ENCODE peak calls at places on chromosomes 3 and 15, in seven cellular contexts. F is gastrocnemius medialis, G is IMR-90, K is Peyer's patch, U is uterus, S is tibial nerve, E is H1. V is an unnamed sample.

GRCh38 chr15:69395991-69396390 is 18.2 kb upstream of the KIF23 start:
- DNase-seq in G (no peak), F (no peak), K (no peak), U (no peak), E (no peak), S (no peak), V (no peak)

GRCh38 chr3:109364088-109364487 is 26.7 kb upstream of the DPPA4 start:
- DNase-seq in K (no peak), S (no peak), E (no peak), F (no peak), G (no peak), U (no peak), V (no peak)

GRCh38 chr15:99126930-99127329 is 22.1 kb downstream of the SYNM start:
- DNase-seq in G (no peak), K (peak), S (no peak), F (no peak), U (no peak), E (no peak), V (no peak)

GRCh38 chr3:172701758-172702157 is 9.1 kb downstream of the NCEH1 start:
- DNase-seq in S (no peak), G (no peak), U (no peak), E (no peak), F (no peak), K (no peak), V (no peak)

GRCh38 chr15:80878242-80878866 is 99.2 kb downstream of the CEMIP start:
- DNase-seq in E (no peak), K (no peak), U (no peak), G (peak), S (no peak), F (no peak), V (no peak)

GRCh38 chr3:23672628-23673027 is 133.1 kb upstream of the UBE2E1 start:
- DNase-seq in K (no peak), F (no peak), E (no peak), U (no peak), G (no peak), S (no peak), V (no peak)

GRCh38 chr3:65149877-65150276 is 462.1 kb upstream of the ADAMTS9 start:
- DNase-seq in S (no peak), F (no peak), U (no peak), G (no peak), K (no peak), E (no peak), V (no peak)

GRCh38 chr3:53804697-53805462 is 41.3 kb downstream of the CHDH start:
- DNase-seq in F (no peak), U (peak), K (peak), S (no peak), G (peak), E (no peak), V (no peak)

GRCh38 chr3:72767927-72768880 is 80.0 kb downstream of the SHQ1 start:
- DNase-seq in E (no peak), S (no peak), F (no peak), K (no peak), U (no peak), G (no peak), V (no peak)

GRCh38 chr3:52072020-52072419 is 15.6 kb upstream of the DUSP7 start:
- DNase-seq in U (no peak), E (no peak), K (no peak), S (no peak), G (no peak), F (no peak), V (no peak)

GRCh38 chr3:46423588-46423987 is 16.5 kb downstream of the CCRL2 start:
- DNase-seq in G (peak), S (no peak), F (no peak), K (no peak), U (no peak), E (no peak), V (no peak)

GRCh38 chr3:76673171-76673570 is 366.7 kb upstream of the ROBO2 start:
- DNase-seq in S (no peak), G (no peak), E (no peak), K (no peak), F (no peak), U (no peak), V (no peak)

GRCh38 chr3:20039765-20040475 is at the start of gene KAT2B:
- DNase-seq in K (peak), S (peak), E (peak), U (peak), F (peak), G (peak), V (peak)

GRCh38 chr3:171283248-171284222 is 176.7 kb downstream of the TNIK start:
- DNase-seq in K (no peak), U (peak), G (no peak), E (no peak), F (no peak), S (no peak), V (no peak)

GRCh38 chr15:39774688-39775267 is 7.9 kb downstream of the FSIP1 start:
- DNase-seq in G (no peak), K (no peak), E (no peak), F (no peak), S (no peak), U (no peak), V (no peak)

GRCh38 chr15:35427091-35427490 is 118.9 kb downstream of the DPH6 start:
- DNase-seq in G (peak), E (no peak), F (no peak), S (no peak), U (no peak), K (no peak), V (no peak)

GRCh38 chr3:14364580-14365292 is 37.7 kb upstream of the SLC6A6 start:
- DNase-seq in K (peak), U (no peak), G (no peak), S (no peak), E (no peak), F (no peak), V (no peak)

DNA sequence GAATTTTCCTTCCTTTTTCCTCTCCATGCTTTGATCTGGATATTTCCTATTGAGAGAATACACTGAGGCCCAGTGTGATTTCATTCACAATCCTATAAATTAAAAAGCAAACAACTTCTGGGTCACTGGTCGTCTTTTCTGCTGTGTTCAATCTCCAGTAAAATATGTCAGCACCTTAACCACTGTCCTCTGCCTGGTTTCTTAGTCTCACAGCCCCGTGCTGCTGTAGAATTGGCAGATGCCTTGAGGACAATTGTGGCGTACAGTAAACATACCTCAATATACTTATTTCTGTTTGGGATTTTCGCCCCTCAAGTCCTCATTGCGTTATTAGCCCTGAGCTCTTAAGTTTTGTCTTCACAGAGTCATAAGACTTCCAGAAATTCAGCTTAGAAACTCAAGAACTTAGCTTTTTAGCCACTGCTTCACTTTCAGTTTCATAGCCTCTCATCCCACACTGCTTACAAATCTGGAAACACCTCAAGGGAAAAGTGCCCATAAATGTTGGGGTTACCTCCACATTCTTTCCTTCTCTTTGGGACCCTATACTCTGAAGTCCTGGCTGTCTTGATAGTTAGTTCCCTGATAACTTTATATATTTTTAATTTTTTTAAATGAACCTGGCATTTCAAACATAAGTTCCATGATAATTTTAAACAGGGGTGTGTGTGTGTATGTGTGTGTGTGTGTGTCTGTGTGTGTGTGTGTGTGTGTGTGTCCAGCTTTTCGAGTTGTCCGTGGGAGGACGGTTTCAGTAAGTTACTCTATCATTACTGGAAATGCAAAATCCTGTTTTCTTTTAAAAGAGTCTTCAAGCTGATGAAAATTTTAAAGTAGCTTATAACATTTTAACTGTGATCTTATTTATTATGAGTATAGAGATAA is 238.4 kb upstream of the CTDSPL start:
- DNase-seq in E (no peak), K (no peak), F (no peak), S (no peak), G (no peak), U (peak), V (peak)
- H3K4me3 ChIP-seq in E (no peak), K (no peak), F (peak), S (no peak), G (no peak), U (no peak), V (peak)

GRCh38 chr3:142210144-142210543 is 15.2 kb downstream of the GK5 start:
- DNase-seq in G (no peak), K (no peak), E (no peak), U (peak), S (no peak), F (no peak), V (no peak)

GRCh38 chr3:142213298-142213697 is 12.1 kb downstream of the GK5 start:
- DNase-seq in E (no peak), K (no peak), U (peak), G (no peak), S (peak), F (no peak), V (no peak)

GRCh38 chr3:142210608-142211007 is 14.8 kb downstream of the GK5 start:
- DNase-seq in G (no peak), S (no peak), U (no peak), F (no peak), E (no peak), K (no peak), V (no peak)

GRCh38 chr3:142209655-142210054 is 15.7 kb downstream of the GK5 start:
- DNase-seq in F (no peak), S (peak), U (peak), K (peak), E (no peak), G (peak), V (no peak)

DNA sequence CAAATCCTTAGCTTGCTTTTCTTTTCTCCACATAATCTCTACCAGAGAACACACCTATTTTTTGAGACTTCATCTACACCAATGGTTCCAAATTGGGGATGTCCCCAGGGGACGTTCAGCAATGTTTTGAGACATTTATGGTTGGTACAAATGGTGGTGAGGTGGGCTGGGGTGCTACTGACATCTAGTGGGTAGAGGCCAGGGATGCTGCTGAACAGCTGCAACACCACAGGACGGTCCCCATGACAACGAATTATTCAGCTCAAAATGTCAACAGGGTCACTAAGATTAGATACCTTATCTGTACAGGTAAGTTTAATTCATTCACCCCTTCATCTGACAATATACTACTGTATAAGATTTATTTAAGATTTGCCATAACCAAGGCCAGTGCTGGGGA is 14.4 kb downstream of the GK5 start:
- DNase-seq in G (no peak), K (no peak), E (no peak), S (no peak), U (no peak), F (no peak), V (no peak)
- TF ChIP-seq CTCF in G (peak), K (no peak), E (peak), S (no peak), U (no peak), F (no peak), V (peak)

DNA sequence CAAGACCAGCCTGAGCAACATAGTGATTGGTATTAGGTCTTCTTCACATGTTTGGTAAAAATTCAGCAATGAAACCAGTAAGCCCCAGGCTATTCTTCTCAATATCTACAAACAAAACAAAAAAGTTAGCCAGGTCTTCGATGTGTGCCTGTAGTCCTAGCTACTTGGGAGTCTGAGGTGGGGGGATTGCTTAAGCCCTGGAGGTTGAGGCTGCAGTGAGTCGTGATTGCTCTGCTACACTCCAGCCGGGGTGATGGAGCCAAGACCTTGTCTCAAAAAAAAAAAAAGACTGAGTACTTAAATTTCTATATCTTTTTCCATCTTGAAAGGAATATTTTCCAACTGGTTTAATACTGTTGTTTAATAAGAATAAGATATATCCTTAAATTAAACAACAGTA is 106.8 kb downstream of the MBNL1 start:
- DNase-seq in K (no peak), U (no peak), E (no peak), S (no peak), F (no peak), G (peak), V (no peak)
- TF ChIP-seq POLR2A in K (no peak), U (no peak), E (no peak), S (no peak), F (no peak), G (no peak), V (no peak)

DNA sequence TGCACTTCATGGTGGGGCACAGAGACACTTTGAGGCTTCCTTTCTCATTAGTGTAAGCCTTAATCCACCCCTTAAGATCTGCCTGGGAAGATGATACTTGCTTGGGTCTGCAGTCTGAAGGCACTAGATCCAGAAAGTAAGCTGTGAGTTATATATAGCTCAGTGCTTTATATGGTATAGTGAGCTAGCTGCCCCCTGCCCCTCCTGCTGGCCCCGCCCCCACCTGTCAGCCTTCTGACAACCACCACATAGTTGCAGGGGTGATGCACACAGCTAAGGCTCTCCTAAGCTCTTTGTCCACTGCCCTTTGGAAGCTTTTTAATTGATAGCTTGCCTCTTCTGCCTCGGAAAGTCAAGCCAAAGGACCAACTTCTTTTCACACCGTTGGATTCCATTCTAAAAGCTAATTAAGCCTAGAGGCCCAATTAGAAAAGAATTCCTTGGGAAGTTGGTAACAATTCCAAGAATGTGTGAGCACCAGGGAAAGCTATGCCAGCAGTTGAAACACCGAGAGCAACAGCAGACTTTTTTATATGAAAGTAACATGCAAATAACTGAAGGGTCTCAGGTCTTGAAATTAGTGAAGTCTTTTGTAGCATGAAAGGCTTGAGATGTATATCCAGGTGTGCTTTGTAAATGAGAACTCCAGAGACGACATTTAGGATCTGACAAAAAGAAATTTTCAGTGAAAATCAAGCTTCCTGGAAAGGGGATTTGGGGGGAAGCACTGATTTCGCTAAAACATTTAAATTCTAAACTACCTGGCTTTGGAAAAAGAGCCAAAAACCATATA is 2.3 kb downstream of the TPM1 start:
- DNase-seq in K (no peak), S (no peak), E (no peak), U (peak), G (peak), F (no peak), V (no peak)
- H3K4me3 ChIP-seq in K (peak), S (peak), E (peak), U (peak), G (peak), F (peak), V (peak)

GRCh38 chr3:102415553-102415952 is 19.3 kb upstream of the ZPLD1 start:
- DNase-seq in F (no peak), S (no peak), E (no peak), K (no peak), G (no peak), U (no peak), V (no peak)

DNA sequence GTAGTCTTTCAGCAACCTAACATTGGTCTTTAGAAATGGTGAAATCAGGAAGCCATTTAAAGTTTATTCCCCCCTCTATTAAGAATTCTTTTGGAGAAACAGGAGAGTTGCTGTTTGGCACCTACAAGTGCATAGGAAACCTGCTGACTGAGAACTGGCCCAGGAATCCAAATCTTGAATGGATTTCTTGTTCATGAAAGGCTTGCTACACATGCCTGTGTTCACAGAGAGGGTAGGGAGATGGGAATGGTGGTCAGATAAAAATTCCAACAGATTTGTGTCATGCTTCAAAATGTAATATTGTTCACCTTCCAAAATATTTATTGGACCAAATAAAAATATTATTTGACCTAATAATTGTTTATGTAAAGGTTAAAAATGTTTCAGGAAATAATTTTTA is 24.2 kb upstream of the ZPLD1 start:
- DNase-seq in U (no peak), S (no peak), K (no peak), E (no peak), G (no peak), F (no peak), V (no peak)
- TF ChIP-seq CTCF in U (no peak), S (no peak), K (no peak), E (no peak), G (no peak), F (no peak), V (no peak)

DNA sequence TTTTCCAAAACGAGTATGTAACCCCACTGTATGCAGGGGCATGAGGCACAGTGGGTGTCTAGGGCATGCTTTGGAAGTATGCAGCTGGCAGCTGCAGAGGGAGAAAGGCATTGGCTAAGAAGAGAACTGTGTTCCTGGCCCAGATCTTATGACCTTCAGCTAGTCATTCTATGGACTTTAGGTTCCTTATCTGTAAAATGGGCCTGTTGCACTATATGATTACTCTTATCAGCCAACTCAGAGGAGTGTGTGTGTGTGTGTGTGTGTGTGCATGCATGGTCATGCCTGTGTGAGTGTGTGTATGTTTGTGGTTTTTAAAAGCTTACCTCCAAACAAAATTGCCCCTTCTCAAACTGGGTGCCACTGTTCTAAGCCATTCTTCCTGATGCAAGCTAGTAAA is 27.4 kb upstream of the CHST2 start:
- DNase-seq in K (no peak), E (no peak), U (no peak), F (no peak), G (no peak), S (no peak), V (no peak)
- TF ChIP-seq POLR2A in K (no peak), E (no peak), U (no peak), F (no peak), G (no peak), S (no peak), V (no peak)

GRCh38 chr3:4753073-4753691 is 226.1 kb upstream of the BHLHE40 start:
- DNase-seq in K (no peak), E (no peak), U (no peak), G (no peak), S (no peak), F (no peak), V (no peak)

GRCh38 chr3:4750306-4751056 is 228.8 kb upstream of the BHLHE40 start:
- DNase-seq in K (no peak), S (no peak), U (peak), F (no peak), G (peak), E (no peak), V (no peak)

GRCh38 chr3:4752201-4753072 is 226.8 kb upstream of the BHLHE40 start:
- DNase-seq in F (no peak), U (no peak), E (no peak), S (no peak), G (peak), K (peak), V (no peak)

GRCh38 chr3:4749567-4750002 is 229.7 kb upstream of the BHLHE40 start:
- DNase-seq in K (no peak), S (no peak), G (no peak), E (no peak), U (no peak), F (no peak), V (no peak)

GRCh38 chr3:4751057-4752051 is 227.9 kb upstream of the BHLHE40 start:
- DNase-seq in U (peak), E (no peak), G (peak), F (no peak), K (no peak), S (no peak), V (no peak)
- H3K4me3 ChIP-seq in U (no peak), E (no peak), G (no peak), F (no peak), K (no peak), S (no peak), V (no peak)

GRCh38 chr3:177620073-177620472 is 422.8 kb upstream of the TBL1XR1 start:
- DNase-seq in S (no peak), K (no peak), E (no peak), G (no peak), F (no peak), U (no peak), V (no peak)

GRCh38 chr3:177624523-177625495 is 427.5 kb upstream of the TBL1XR1 start:
- DNase-seq in G (no peak), U (no peak), E (no peak), S (no peak), F (no peak), K (no peak), V (no peak)

GRCh38 chr3:177622982-177623617 is 425.8 kb upstream of the TBL1XR1 start:
- DNase-seq in S (no peak), K (no peak), G (no peak), U (no peak), F (no peak), E (no peak), V (no peak)

GRCh38 chr3:177618873-177619771 is 421.8 kb upstream of the TBL1XR1 start:
- DNase-seq in E (no peak), S (no peak), F (no peak), U (no peak), G (peak), K (no peak), V (no peak)

GRCh38 chr3:177622520-177622919 is 425.2 kb upstream of the TBL1XR1 start:
- DNase-seq in S (no peak), F (no peak), K (no peak), U (no peak), E (no peak), G (no peak), V (no peak)
- TF ChIP-seq CTCF in S (no peak), F (no peak), K (no peak), U (no peak), E (no peak), G (no peak), V (no peak)

GRCh38 chr15:63564093-63564492 is 33.1 kb upstream of the FBXL22 start:
- DNase-seq in E (no peak), F (no peak), G (no peak), K (no peak), S (no peak), U (no peak), V (no peak)

GRCh38 chr15:63560741-63561448 is 36.3 kb upstream of the FBXL22 start:
- DNase-seq in S (no peak), G (peak), E (no peak), U (no peak), F (no peak), K (no peak), V (no peak)

GRCh38 chr15:63565784-63566183 is 31.4 kb upstream of the FBXL22 start:
- DNase-seq in U (no peak), F (no peak), K (no peak), G (no peak), E (no peak), S (no peak), V (no peak)
- TF ChIP-seq POLR2A in U (no peak), F (no peak), K (no peak), G (no peak), E (no peak), S (no peak), V (no peak)

GRCh38 chr3:112972158-112972557 is 2.7 kb downstream of the CD200R1 start:
- DNase-seq in K (no peak), F (no peak), U (no peak), S (no peak), G (no peak), E (no peak), V (no peak)
- H3K4me3 ChIP-seq in K (no peak), F (no peak), U (no peak), S (no peak), G (no peak), E (no peak), V (no peak)